ENCODE peak calls at places on chromosomes 13 and 19, in seven cellular contexts. U is HCT116, S is Panc1, J is sigmoid colon, O is prostate gland, D is esophagus muscularis mucosa, G is GM12892. E is an unnamed sample.

GRCh38 chr19:13953021-13953531 is 767 bp downstream of the DCAF15 start:
- DNase-seq in U (no peak), S (no peak), J (peak), O (peak), D (no peak), G (no peak), E (peak)

GRCh38 chr19:43462887-43463380 is 2.5 kb downstream of the LYPD3 start:
- DNase-seq in U (no peak), S (no peak), J (no peak), O (no peak), D (no peak), G (no peak), E (no peak)

GRCh38 chr19:38683393-38684077 is 36.1 kb downstream of the ACTN4 start:
- DNase-seq in U (peak), S (peak), J (peak), O (peak), D (no peak), G (no peak), E (peak)

GRCh38 chr13:23020246-23020843 is 160.4 kb upstream of the SGCG start:
- DNase-seq in U (peak), S (peak), J (peak), O (peak), D (no peak), G (peak), E (peak)

GRCh38 chr13:24092108-24092507 is 68.4 kb upstream of the SPATA13 start:
- DNase-seq in U (no peak), S (no peak), J (no peak), O (no peak), D (no peak), G (no peak), E (no peak)

GRCh38 chr13:20943519-20944012 is 41.0 kb upstream of the XPO4 start:
- DNase-seq in U (peak), S (peak), J (peak), O (peak), D (peak), G (peak), E (peak)

GRCh38 chr13:81639984-81640582 is 1299.2 kb upstream of the SPRY2 start:
- DNase-seq in U (peak), S (no peak), J (no peak), O (no peak), D (no peak), G (no peak), E (no peak)

GRCh38 chr19:14450168-14450874 is 17.2 kb downstream of the PKN1 start:
- DNase-seq in U (peak), S (no peak), J (no peak), O (no peak), D (no peak), G (peak), E (no peak)

GRCh38 chr19:50061650-50062049 is 35.8 kb downstream of the ZNF473 start:
- DNase-seq in U (no peak), S (no peak), J (no peak), O (no peak), D (no peak), G (no peak), E (no peak)

GRCh38 chr13:91709180-91709579 is 310.8 kb downstream of the GPC5 start:
- DNase-seq in U (no peak), S (no peak), J (no peak), O (no peak), D (no peak), G (no peak), E (no peak)

GRCh38 chr13:27131202-27131623 is 40.4 kb downstream of the USP12 start:
- DNase-seq in U (peak), S (peak), J (no peak), O (no peak), D (no peak), G (peak), E (no peak)

GRCh38 chr13:29753593-29754485 is 96.6 kb downstream of the UBL3 start:
- DNase-seq in U (no peak), S (no peak), J (no peak), O (no peak), D (no peak), G (no peak), E (no peak)

DNA sequence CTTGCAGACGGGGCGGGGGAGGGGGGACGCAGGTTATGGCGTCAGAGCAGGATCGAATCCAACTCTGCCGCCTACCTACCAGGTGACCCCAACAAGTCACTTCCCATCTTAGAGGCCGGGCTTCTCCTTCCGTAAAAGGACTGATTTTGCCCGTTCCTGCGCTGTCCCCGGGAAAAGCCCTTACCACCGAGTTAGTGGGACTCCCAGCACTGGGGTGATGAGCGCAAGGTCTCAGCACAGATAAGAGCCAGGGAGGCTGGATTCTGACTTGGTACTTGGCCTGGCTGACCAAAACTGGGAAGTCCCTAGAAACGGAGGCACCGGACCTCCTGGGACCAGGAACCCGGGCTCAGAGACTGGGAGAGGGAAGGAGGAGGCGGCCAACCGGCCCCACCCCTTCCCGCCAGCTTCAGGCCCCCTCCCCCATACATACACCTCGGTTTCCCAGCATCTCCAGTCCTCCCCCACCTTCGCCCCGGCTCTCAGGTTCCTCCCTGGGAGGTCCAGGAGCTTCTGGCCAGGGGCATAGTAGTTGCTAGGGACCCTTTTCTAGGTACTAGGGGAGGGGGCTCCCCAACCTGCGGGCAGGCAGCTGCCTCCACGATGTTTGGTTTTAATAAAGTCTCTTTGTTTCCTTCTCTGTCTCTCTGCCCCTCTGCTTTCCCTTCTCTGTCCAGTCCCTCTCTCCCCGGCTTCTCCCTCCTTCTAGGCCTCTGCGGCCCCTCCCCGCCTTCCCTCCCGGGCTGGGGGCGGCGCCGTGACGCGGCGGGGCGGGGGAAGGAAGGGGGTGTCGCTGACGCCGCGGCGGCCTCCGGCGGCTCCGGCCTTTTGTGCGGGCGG is at the start of gene GRAMD1A:
- DNase-seq in U (peak), S (peak), J (peak), O (peak), D (peak), G (peak), E (peak)
- TF ChIP-seq POLR2AphosphoS5 in U (peak), S (peak), J (peak), O (peak), D (peak), G (peak), E (peak)

GRCh38 chr19:6773323-6773931 is 919 bp downstream of the VAV1 start:
- DNase-seq in U (no peak), S (no peak), J (no peak), O (no peak), D (no peak), G (peak), E (peak)
- TF ChIP-seq POLR2AphosphoS5 in U (no peak), S (no peak), J (no peak), O (no peak), D (no peak), G (peak), E (no peak)

GRCh38 chr19:8612807-8613171 is 2.3 kb upstream of the ADAMTS10 start:
- DNase-seq in U (no peak), S (no peak), J (no peak), O (no peak), D (no peak), G (no peak), E (no peak)
- TF ChIP-seq POLR2AphosphoS5 in U (no peak), S (no peak), J (no peak), O (no peak), D (no peak), G (no peak), E (no peak)

GRCh38 chr19:40797963-40798222 is 1.1 kb upstream of the EGLN2 start:
- DNase-seq in U (no peak), S (no peak), J (no peak), O (no peak), D (no peak), G (no peak), E (no peak)

GRCh38 chr19:40799558-40800338 is 757 bp downstream of the EGLN2 start:
- DNase-seq in U (no peak), S (no peak), J (peak), O (no peak), D (no peak), G (no peak), E (peak)

GRCh38 chr19:40798997-40799557 is at the start of gene EGLN2:
- DNase-seq in U (no peak), S (no peak), J (no peak), O (no peak), D (no peak), G (peak), E (no peak)

GRCh38 chr19:40797166-40797962 is 1.6 kb upstream of the EGLN2 start:
- DNase-seq in U (no peak), S (no peak), J (no peak), O (no peak), D (no peak), G (no peak), E (no peak)

GRCh38 chr19:40798223-40798996 is 581 bp upstream of the EGLN2 start:
- DNase-seq in U (peak), S (peak), J (peak), O (peak), D (peak), G (peak), E (peak)
- TF ChIP-seq POLR2AphosphoS5 in U (no peak), S (no peak), J (peak), O (peak), D (peak), G (no peak), E (peak)

DNA sequence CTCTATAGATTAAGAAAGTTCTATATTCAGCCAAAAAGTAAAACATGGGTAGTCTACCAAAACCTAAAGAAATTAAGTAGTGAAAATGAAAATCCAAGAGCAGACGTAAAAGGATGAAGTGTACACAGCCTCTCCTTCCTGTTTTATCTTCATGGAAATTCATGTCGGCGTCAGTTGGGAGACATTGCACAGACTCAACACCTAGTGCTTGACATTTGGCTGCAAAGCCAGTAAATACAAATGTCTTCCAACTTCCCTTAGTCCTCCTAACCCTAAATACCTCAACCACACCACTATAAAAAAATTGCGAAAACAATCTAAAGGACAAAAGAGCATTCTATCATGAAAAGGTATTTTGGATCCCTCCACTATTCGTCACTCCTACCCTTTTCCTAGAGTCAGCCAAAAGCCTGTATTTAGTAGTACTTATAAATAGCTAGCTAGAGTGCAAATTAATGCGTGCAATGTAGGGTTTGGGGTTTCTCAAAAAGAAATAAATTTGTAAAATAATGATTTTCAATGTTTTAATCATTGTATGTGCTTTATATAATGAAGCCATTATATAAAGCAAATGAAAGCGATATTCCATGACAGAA is 56.4 kb upstream of the TRPC4 start:
- DNase-seq in U (no peak), S (no peak), J (no peak), O (no peak), D (no peak), G (no peak), E (no peak)
- TF ChIP-seq POLR2AphosphoS5 in U (no peak), S (no peak), J (peak), O (no peak), D (no peak), G (no peak), E (no peak)

DNA sequence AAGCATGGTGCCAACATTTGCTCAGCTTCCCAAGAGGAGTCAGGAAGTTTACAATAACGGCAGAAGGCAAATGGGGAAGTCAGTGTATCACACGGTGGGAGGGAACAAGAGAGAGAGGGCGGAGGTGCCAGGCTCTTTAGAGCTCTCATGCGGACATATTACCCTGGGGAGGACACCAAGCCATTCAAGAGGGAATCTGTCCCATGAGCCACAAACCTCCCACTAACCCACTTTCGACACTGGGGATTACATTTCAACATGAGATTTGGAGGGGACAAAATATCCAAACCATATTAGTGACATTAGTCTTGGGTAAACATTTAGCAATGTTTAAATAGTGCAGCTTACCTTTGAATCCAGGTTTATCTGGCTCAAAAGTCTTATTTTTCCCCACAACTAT is 69.9 kb downstream of the SLAIN1 start:
- DNase-seq in U (no peak), S (no peak), J (no peak), O (no peak), D (no peak), G (no peak), E (no peak)
- TF ChIP-seq POLR2AphosphoS5 in U (no peak), S (no peak), J (no peak), O (no peak), D (no peak), G (no peak), E (no peak)